ENCODE peak calls at places on chromosomes 4 and X, in six cellular contexts. C is fibroblast of lung, R is germinal center, Y is fibroblast of the aortic adventitia, X is foreskin fibroblast, I is NCI-H1092. J is an unnamed sample.

GRCh38 chrX:104902070-104902469 is 318.4 kb downstream of the TEX13A start:
- DNase-seq in C (no peak), R (no peak), Y (no peak), X (no peak), I (no peak), J (no peak)

GRCh38 chr4:180449395-180449956 is 1793.7 kb upstream of the TENM3 start:
- DNase-seq in C (peak), R (no peak), Y (no peak), X (no peak), I (peak), J (no peak)

GRCh38 chr4:187608001-187608421 is 387.6 kb upstream of the ZFP42 start:
- DNase-seq in C (peak), R (no peak), Y (no peak), X (peak), I (no peak), J (peak)

GRCh38 chrX:71911023-71911730 is 532 bp downstream of the NHSL2 start:
- DNase-seq in C (no peak), R (peak), Y (no peak), X (no peak), I (no peak), J (no peak)

GRCh38 chrX:72115380-72115779 is 16.3 kb downstream of the RTL5 start:
- DNase-seq in C (no peak), R (no peak), Y (no peak), X (no peak), I (no peak), J (no peak)

GRCh38 chrX:9651737-9652136 is 113.9 kb downstream of the GPR143 start:
- DNase-seq in C (no peak), R (no peak), Y (peak), X (no peak), I (no peak), J (no peak)

GRCh38 chr4:6225469-6225868 is 25.1 kb upstream of the JAKMIP1 start:
- DNase-seq in C (peak), R (no peak), Y (peak), X (no peak), I (no peak), J (peak)

GRCh38 chr4:134490863-134491262 is 289.3 kb upstream of the PABPC4L start:
- DNase-seq in C (no peak), R (no peak), Y (no peak), X (no peak), I (no peak), J (no peak)

GRCh38 chrX:118088084-118088483 is 28.5 kb downstream of the KLHL13 start:
- DNase-seq in C (no peak), R (no peak), Y (no peak), X (no peak), I (no peak), J (no peak)

GRCh38 chr4:23728393-23728792 is 161.5 kb downstream of the PPARGC1A start:
- DNase-seq in C (peak), R (no peak), Y (peak), X (peak), I (no peak), J (peak)

GRCh38 chr4:6085028-6085942 is 67.1 kb upstream of the C4orf50 start:
- DNase-seq in C (no peak), R (no peak), Y (no peak), X (no peak), I (no peak), J (no peak)

GRCh38 chr4:163233321-163233720 is 66.6 kb upstream of the NAF1 start:
- DNase-seq in C (no peak), R (no peak), Y (no peak), X (no peak), I (no peak), J (no peak)

GRCh38 chr4:26860922-26861433 is 337 bp downstream of the STIM2 start:
- DNase-seq in C (peak), R (peak), Y (no peak), X (peak), I (peak), J (peak)

GRCh38 chr4:119841361-119841760 is 212.8 kb upstream of the PDE5A start:
- DNase-seq in C (no peak), R (no peak), Y (no peak), X (no peak), I (no peak), J (no peak)

GRCh38 chr4:99324361-99324760 is 3.2 kb upstream of the ADH1B start:
- DNase-seq in C (no peak), R (no peak), Y (peak), X (no peak), I (no peak), J (peak)

GRCh38 chr4:82044141-82044993 is 329.4 kb downstream of the HNRNPD start:
- DNase-seq in C (peak), R (no peak), Y (peak), X (peak), I (peak), J (peak)

GRCh38 chr4:38681283-38682066 is 17.5 kb downstream of the KLF3 start:
- DNase-seq in C (peak), R (no peak), Y (peak), X (no peak), I (no peak), J (peak)

GRCh38 chr4:172978848-172979247 is 189.8 kb upstream of the GALNT7 start:
- DNase-seq in C (no peak), R (no peak), Y (no peak), X (no peak), I (no peak), J (no peak)

GRCh38 chr4:81690871-81691270 is 219.2 kb upstream of the RASGEF1B start:
- DNase-seq in C (no peak), R (no peak), Y (no peak), X (no peak), I (no peak), J (no peak)

GRCh38 chr4:116839826-116840225 is 245.6 kb downstream of the TRAM1L1 start:
- DNase-seq in C (no peak), R (no peak), Y (peak), X (no peak), I (no peak), J (peak)

GRCh38 chr4:76559236-76560071 is 124.4 kb downstream of the SHROOM3 start:
- DNase-seq in C (no peak), R (no peak), Y (no peak), X (no peak), I (no peak), J (no peak)

GRCh38 chr4:41844327-41844726 is 90.9 kb upstream of the TMEM33 start:
- DNase-seq in C (no peak), R (no peak), Y (no peak), X (no peak), I (no peak), J (no peak)

GRCh38 chr4:30667919-30668318 is 52.2 kb upstream of the PCDH7 start:
- DNase-seq in C (no peak), R (no peak), Y (no peak), X (no peak), I (no peak), J (no peak)

GRCh38 chrX:21943460-21944135 is 3.1 kb downstream of the SMS start:
- DNase-seq in C (peak), R (no peak), Y (peak), X (peak), I (no peak), J (peak)

GRCh38 chr4:6658635-6659075 is 18.2 kb downstream of the MRFAP1 start:
- DNase-seq in C (peak), R (no peak), Y (no peak), X (peak), I (no peak), J (no peak)

GRCh38 chr4:183601381-183601780 is 57.6 kb downstream of the RWDD4 start:
- DNase-seq in C (no peak), R (no peak), Y (no peak), X (no peak), I (no peak), J (no peak)

GRCh38 chr4:26015133-26015651 is 101.2 kb downstream of the SMIM20 start:
- DNase-seq in C (peak), R (no peak), Y (peak), X (peak), I (no peak), J (peak)

GRCh38 chr4:120132935-120133334 is 66.3 kb upstream of the MAD2L1 start:
- DNase-seq in C (peak), R (no peak), Y (peak), X (no peak), I (no peak), J (peak)

GRCh38 chrX:109783712-109784109 is 50.7 kb upstream of the ACSL4 start:
- DNase-seq in C (no peak), R (no peak), Y (peak), X (no peak), I (no peak), J (no peak)

GRCh38 chrX:18026171-18026570 is 165.1 kb upstream of the RAI2 start:
- DNase-seq in C (peak), R (no peak), Y (no peak), X (no peak), I (no peak), J (peak)

GRCh38 chr4:169665039-169665732 is 44.8 kb downstream of the CLCN3 start:
- DNase-seq in C (no peak), R (no peak), Y (no peak), X (no peak), I (no peak), J (no peak)

GRCh38 chr4:147733614-147734344 is 1.9 kb downstream of the ARHGAP10 start:
- DNase-seq in C (peak), R (no peak), Y (peak), X (peak), I (no peak), J (peak)

GRCh38 chr4:38605794-38606586 is 58.0 kb upstream of the KLF3 start:
- DNase-seq in C (peak), R (no peak), Y (no peak), X (no peak), I (peak), J (no peak)

GRCh38 chr4:122890142-122890769 is 32.1 kb downstream of the NUDT6 start:
- DNase-seq in C (no peak), R (no peak), Y (peak), X (no peak), I (no peak), J (no peak)

GRCh38 chrX:101206471-101206870 is 13.1 kb upstream of the DRP2 start:
- DNase-seq in C (peak), R (peak), Y (peak), X (no peak), I (no peak), J (peak)